ENCODE peak calls at places on chromosomes 2 and 18, in six cellular contexts. K, T, S, B, J and D are unnamed samples.

GRCh38 chr2:209426432-209426831 is 2.6 kb downstream of the MAP2 start:
- DNase-seq in K (no peak), T (no peak), S (peak; percentile 4), B (no peak), J (no peak), D (no peak)

GRCh38 chr2:152493417-152493816 is 158.4 kb downstream of the FMNL2 start:
- DNase-seq in K (no peak), T (no peak), S (no peak), B (no peak), J (no peak), D (no peak)

GRCh38 chr2:74026674-74027294 is 42.1 kb downstream of the TET3 start:
- DNase-seq in K (no peak), T (no peak), S (no peak), B (no peak), J (no peak), D (no peak)

GRCh38 chr18:48802543-48803428 is 148.0 kb downstream of the SMAD7 start:
- DNase-seq in K (no peak), T (no peak), S (no peak), B (no peak), J (no peak), D (peak; percentile 16)

GRCh38 chr2:226073496-226073895 is 674.0 kb downstream of the NYAP2 start:
- DNase-seq in K (no peak), T (no peak), S (no peak), B (no peak), J (no peak), D (no peak)

GRCh38 chr18:4026542-4026941 is 428.6 kb downstream of the DLGAP1 start:
- DNase-seq in K (no peak), T (no peak), S (no peak), B (no peak), J (no peak), D (no peak)

GRCh38 chr2:119332953-119333352 is 33.7 kb downstream of the C2orf76 start:
- DNase-seq in K (no peak), T (no peak), S (no peak), B (no peak), J (no peak), D (no peak)

GRCh38 chr2:217964658-217965161 is 38.1 kb downstream of the TNS1 start:
- DNase-seq in K (no peak), T (no peak), S (no peak), B (no peak), J (no peak), D (no peak)

GRCh38 chr2:153432381-153432780 is 46.2 kb downstream of the RPRM start:
- DNase-seq in K (no peak), T (no peak), S (no peak), B (no peak), J (no peak), D (no peak)

GRCh38 chr18:27075828-27076227 is 109.3 kb downstream of the CHST9 start:
- DNase-seq in K (no peak), T (no peak), S (no peak), B (no peak), J (no peak), D (no peak)

GRCh38 chr2:207258191-207258991 is 92.6 kb upstream of the KLF7 start:
- DNase-seq in K (peak; percentile 66), T (no peak), S (peak; percentile 90), B (no peak), J (peak; percentile 33), D (no peak)

GRCh38 chr2:38239452-38239851 is 137.6 kb downstream of the ATL2 start:
- DNase-seq in K (no peak), T (no peak), S (no peak), B (no peak), J (no peak), D (no peak)

GRCh38 chr18:13584826-13585225 is 141.5 kb downstream of the FAM210A start:
- DNase-seq in K (no peak), T (no peak), S (no peak), B (peak; percentile 32), J (no peak), D (no peak)

GRCh38 chr2:226799976-226800940 is 638 bp upstream of the IRS1 start:
- DNase-seq in K (no peak), T (peak; percentile 98), S (no peak), B (no peak), J (no peak), D (no peak)

GRCh38 chr2:157691131-157691530 is 62.5 kb upstream of the ACVR1C start:
- DNase-seq in K (no peak), T (no peak), S (no peak), B (no peak), J (no peak), D (no peak)

GRCh38 chr18:61546598-61546997 is 213.4 kb downstream of the CDH20 start:
- DNase-seq in K (no peak), T (no peak), S (peak; percentile 25), B (no peak), J (no peak), D (no peak)

GRCh38 chr2:216992056-216992455 is 132.2 kb upstream of the TNP1 start:
- DNase-seq in K (no peak), T (no peak), S (no peak), B (no peak), J (no peak), D (no peak)

GRCh38 chr2:127463155-127463991 is 45.1 kb downstream of the PROC start:
- DNase-seq in K (no peak), T (no peak), S (no peak), B (no peak), J (no peak), D (peak; percentile 79)

GRCh38 chr2:56102866-56103265 is 80.9 kb upstream of the CCDC85A start:
- DNase-seq in K (no peak), T (no peak), S (no peak), B (no peak), J (no peak), D (no peak)

GRCh38 chr2:20781656-20782265 is 41.1 kb downstream of the LDAH start:
- DNase-seq in K (peak; percentile 21), T (peak; percentile 51), S (peak; percentile 38), B (peak; percentile 30), J (no peak), D (peak; percentile 36)

GRCh38 chr2:45699032-45699658 is 47.7 kb downstream of the PRKCE start:
- DNase-seq in K (no peak), T (no peak), S (peak; percentile 29), B (no peak), J (no peak), D (no peak)

GRCh38 chr2:106886916-106887758 is 1.2 kb upstream of the ST6GAL2 start:
- DNase-seq in K (peak; percentile 34), T (no peak), S (no peak), B (no peak), J (peak; percentile 51), D (peak; percentile 81)

GRCh38 chr2:131146255-131146654 is 41.1 kb downstream of the PLEKHB2 start:
- DNase-seq in K (no peak), T (no peak), S (no peak), B (no peak), J (no peak), D (no peak)

GRCh38 chr18:26655614-26656400 is 107.5 kb upstream of the KCTD1 start:
- DNase-seq in K (peak; percentile 31), T (no peak), S (peak; percentile 20), B (no peak), J (no peak), D (peak; percentile 74)

GRCh38 chr2:160205511-160205910 is 5.4 kb upstream of the ITGB6 start:
- DNase-seq in K (peak; percentile 90), T (peak; percentile 36), S (peak; percentile 97), B (no peak), J (no peak), D (no peak)

GRCh38 chr2:9199716-9200633 is 6.6 kb upstream of the ASAP2 start:
- DNase-seq in K (no peak), T (no peak), S (no peak), B (no peak), J (no peak), D (no peak)

GRCh38 chr2:128370468-128371247 is 52.0 kb upstream of the HS6ST1 start:
- DNase-seq in K (no peak), T (no peak), S (no peak), B (no peak), J (no peak), D (no peak)

GRCh38 chr18:52288403-52289004 is 51.5 kb upstream of the DCC start:
- DNase-seq in K (no peak), T (peak; percentile 17), S (no peak), B (peak; percentile 2), J (peak; percentile 33), D (peak; percentile 75)

GRCh38 chr2:118838741-118839455 is 8.6 kb downstream of the EN1 start:
- DNase-seq in K (no peak), T (no peak), S (no peak), B (no peak), J (no peak), D (no peak)

GRCh38 chr2:84029903-84030559 is 429.0 kb downstream of the SUCLG1 start:
- DNase-seq in K (no peak), T (no peak), S (no peak), B (no peak), J (no peak), D (no peak)

GRCh38 chr2:84038866-84039265 is 420.2 kb downstream of the SUCLG1 start:
- DNase-seq in K (no peak), T (no peak), S (no peak), B (peak; percentile 44), J (no peak), D (no peak)

GRCh38 chr2:84031312-84031711 is 427.8 kb downstream of the SUCLG1 start:
- DNase-seq in K (no peak), T (no peak), S (no peak), B (no peak), J (no peak), D (no peak)

GRCh38 chr2:84033347-84033974 is 425.6 kb downstream of the SUCLG1 start:
- DNase-seq in K (no peak), T (no peak), S (no peak), B (no peak), J (no peak), D (no peak)
- TF ChIP-seq JUN in K (no peak), T (no peak), S (no peak), B (no peak), J (no peak), D (no peak)

GRCh38 chr2:105827351-105828096 is 82.8 kb downstream of the NCK2 start:
- DNase-seq in K (no peak), T (no peak), S (no peak), B (no peak), J (no peak), D (no peak)
- TF ChIP-seq JUN in K (no peak), T (no peak), S (no peak), B (no peak), J (no peak), D (no peak)

DNA sequence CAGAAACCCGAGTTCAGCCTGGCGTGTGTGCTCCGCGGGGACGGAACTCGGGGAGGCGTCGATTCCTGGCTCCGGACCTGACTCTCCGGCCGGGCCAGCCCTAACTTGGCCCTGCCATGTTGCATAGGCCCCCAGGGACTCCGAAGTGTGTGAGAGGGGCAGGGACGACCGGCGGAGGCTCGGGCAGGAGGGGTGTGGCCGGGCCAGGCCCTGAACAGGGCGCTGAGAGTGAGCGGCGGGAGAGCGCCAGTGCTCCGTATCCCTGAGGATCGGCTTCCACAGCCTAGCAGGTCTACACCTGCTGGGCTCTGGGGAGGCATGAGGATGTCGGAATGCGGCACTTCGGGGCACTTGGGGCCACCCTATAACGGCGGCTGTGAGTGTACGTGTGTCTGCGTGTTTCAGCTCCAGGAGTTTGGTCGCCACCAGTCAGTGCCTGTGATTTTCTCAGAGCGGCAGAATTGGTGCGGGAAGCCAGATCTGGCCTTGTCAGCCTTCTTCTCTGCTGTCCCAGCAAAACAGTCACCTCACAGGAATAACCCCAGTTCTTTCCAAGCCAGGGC is 846 bp downstream of the KCNK3 start:
- DNase-seq in K (no peak), T (no peak), S (no peak), B (no peak), J (no peak), D (no peak)
- TF ChIP-seq JUN in K (no peak), T (no peak), S (no peak), B (no peak), J (no peak), D (no peak)

GRCh38 chr2:19611491-19612332 is 253.3 kb upstream of the OSR1 start:
- DNase-seq in K (peak; percentile 80), T (peak; percentile 88), S (no peak), B (no peak), J (no peak), D (no peak)
- TF ChIP-seq JUN in K (peak; percentile 72), T (no peak), S (no peak), B (no peak), J (no peak), D (no peak)